ENCODE peak calls at places on chromosomes 6 and 20, in seven cellular contexts. A is sigmoid colon, L is heart left ventricle, G is right lobe of liver, R is A549, I is uterus, F is NB4. M is an unnamed sample.
A peak's percentile ranks its signal among the peaks of the same experiment; 100 is the strongest.

GRCh38 chr20:59073582-59073981 is 31.0 kb upstream of the PRELID3B start:
- DNase-seq in A (no peak), L (no peak), G (no peak), R (no peak), I (no peak), F (no peak), M (no peak)

GRCh38 chr20:31565699-31566331 is 39.3 kb upstream of the ID1 start:
- DNase-seq in A (no peak), L (no peak), G (no peak), R (no peak), I (no peak), F (no peak), M (no peak)

GRCh38 chr6:35128496-35128895 is 12.6 kb downstream of the TCP11 start:
- DNase-seq in A (no peak), L (no peak), G (no peak), R (no peak), I (no peak), F (no peak), M (no peak)

GRCh38 chr6:136926383-136926782 is 4.3 kb downstream of the SLC35D3 start:
- DNase-seq in A (no peak), L (no peak), G (no peak), R (no peak), I (no peak), F (no peak), M (no peak)

GRCh38 chr6:52317841-52318581 is 33.5 kb upstream of the MCM3 start:
- DNase-seq in A (no peak), L (no peak), G (no peak), R (peak; percentile 13), I (no peak), F (peak; percentile 76), M (no peak)

GRCh38 chr6:116218172-116218633 is 35.7 kb downstream of the TSPYL4 start:
- DNase-seq in A (no peak), L (no peak), G (no peak), R (no peak), I (no peak), F (peak; percentile 30), M (no peak)

GRCh38 chr6:5466459-5466858 is 205.1 kb downstream of the FARS2 start:
- DNase-seq in A (no peak), L (no peak), G (no peak), R (no peak), I (no peak), F (no peak), M (no peak)

GRCh38 chr20:35093245-35093884 is 758 bp upstream of the TRPC4AP start:
- DNase-seq in A (no peak), L (no peak), G (no peak), R (peak; percentile 47), I (no peak), F (peak; percentile 89), M (no peak)

GRCh38 chr20:2873747-2874041 is 413 bp downstream of the PTPRA start:
- DNase-seq in A (no peak), L (peak; percentile 82), G (peak; percentile 73), R (peak; percentile 35), I (peak; percentile 46), F (peak; percentile 79), M (peak; percentile 32)

GRCh38 chr20:25364180-25364788 is 26.4 kb downstream of the ABHD12 start:
- DNase-seq in A (no peak), L (no peak), G (no peak), R (no peak), I (no peak), F (no peak), M (no peak)

GRCh38 chr6:151803743-151804142 is 3.7 kb upstream of the ESR1 start:
- DNase-seq in A (no peak), L (no peak), G (no peak), R (no peak), I (no peak), F (no peak), M (no peak)

GRCh38 chr20:58466309-58466708 is 48.9 kb downstream of the APCDD1L start:
- DNase-seq in A (no peak), L (no peak), G (no peak), R (no peak), I (no peak), F (no peak), M (no peak)

DNA sequence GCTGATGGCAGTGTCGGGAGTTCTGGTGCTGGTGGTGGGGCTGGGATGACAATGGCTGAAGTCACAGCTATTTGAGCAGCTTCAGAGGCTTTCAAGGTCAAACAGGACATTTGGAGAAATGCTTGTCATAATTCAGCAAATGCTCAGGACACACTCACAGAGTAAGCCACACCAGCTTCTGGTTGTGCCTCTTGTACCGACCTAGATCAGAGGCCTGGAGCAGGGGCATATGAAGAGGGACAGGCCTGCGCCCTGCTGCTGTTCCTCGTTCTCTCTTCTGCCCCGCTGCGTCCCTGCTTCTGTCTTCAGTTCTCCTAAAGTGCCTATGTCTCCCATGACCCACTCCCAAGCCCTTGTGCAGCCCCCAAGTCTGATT is 893 bp upstream of the PGC start:
- DNase-seq in A (no peak), L (no peak), G (no peak), R (no peak), I (no peak), F (no peak), M (no peak)
- TF ChIP-seq POLR2A in A (no peak), L (no peak), G (no peak), R (no peak), I (no peak), F (no peak), M (no peak)

GRCh38 chr6:30726506-30727413 is 6.6 kb downstream of the TUBB start:
- DNase-seq in A (no peak), L (no peak), G (peak; percentile 22), R (no peak), I (no peak), F (no peak), M (no peak)
- TF ChIP-seq POLR2A in A (no peak), L (no peak), G (no peak), R (no peak), I (no peak), F (no peak), M (no peak)

GRCh38 chr20:33401042-33401921 is at the start of gene CDK5RAP1:
- DNase-seq in A (peak; percentile 92), L (peak; percentile 91), G (peak; percentile 86), R (peak; percentile 79), I (peak; percentile 84), F (peak; percentile 96), M (peak; percentile 89)
- TF ChIP-seq POLR2A in A (peak; percentile 12), L (no peak), G (peak; percentile 38), R (peak; percentile 90), I (no peak), F (peak; percentile 86), M (no peak)

DNA sequence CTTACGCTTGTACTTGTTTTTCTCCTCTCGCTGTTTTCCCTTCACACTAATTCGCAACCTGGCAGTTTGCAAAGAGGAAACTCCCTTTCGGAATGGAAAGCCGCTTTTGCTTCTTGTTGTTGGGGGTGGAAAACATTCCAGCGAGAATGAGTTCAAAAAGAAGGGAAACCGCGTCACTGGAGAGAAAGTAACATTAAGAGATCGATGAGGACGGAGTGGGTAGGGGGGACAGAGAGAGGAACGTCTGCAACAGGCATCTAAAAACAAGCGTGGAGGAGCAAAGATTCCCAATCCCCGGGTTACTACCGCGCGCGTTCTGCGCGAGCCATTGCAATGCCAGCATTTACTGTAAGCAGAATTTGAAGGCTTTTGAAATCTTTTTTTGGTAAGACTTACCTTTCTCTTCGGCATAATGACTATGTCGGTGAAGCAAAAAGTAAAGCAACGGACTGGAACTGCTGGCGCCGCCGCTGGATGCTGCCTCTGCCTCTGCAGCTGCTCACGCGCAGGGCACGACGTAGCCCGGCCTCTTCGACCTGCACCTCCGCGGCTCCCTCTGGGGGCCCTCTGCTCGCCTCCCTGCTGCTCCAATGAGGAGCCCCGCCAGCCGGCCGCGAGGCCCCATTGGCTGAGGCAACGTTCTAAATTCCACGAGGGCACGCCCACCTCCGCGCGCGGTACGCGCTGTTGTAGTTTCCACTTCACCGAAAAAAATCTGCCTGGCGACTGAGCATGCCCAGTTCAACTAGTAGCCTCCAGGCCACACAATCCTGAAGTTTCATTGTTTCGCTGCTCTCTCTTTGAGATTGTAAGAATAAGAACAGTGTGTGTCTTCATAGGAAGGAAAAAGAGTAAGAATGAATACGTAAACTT is at the start of gene HMGN3:
- DNase-seq in A (peak; percentile 98), L (peak; percentile 98), G (peak; percentile 97), R (peak; percentile 69), I (peak; percentile 93), F (peak; percentile 97), M (peak; percentile 96)
- TF ChIP-seq POLR2A in A (peak; percentile 89), L (no peak), G (peak; percentile 84), R (peak; percentile 76), I (peak; percentile 66), F (peak; percentile 89), M (peak; percentile 90)

GRCh38 chr6:129683606-129684322 is 26.2 kb downstream of the ARHGAP18 start:
- DNase-seq in A (peak; percentile 90), L (peak; percentile 82), G (peak; percentile 69), R (peak; percentile 78), I (peak; percentile 65), F (peak; percentile 97), M (peak; percentile 74)
- TF ChIP-seq POLR2A in A (no peak), L (no peak), G (peak; percentile 30), R (no peak), I (no peak), F (no peak), M (peak; percentile 34)

GRCh38 chr6:30647039-30647801 is at the start of gene C6orf136:
- DNase-seq in A (peak; percentile 97), L (peak; percentile 87), G (peak; percentile 96), R (peak; percentile 85), I (peak; percentile 64), F (peak; percentile 96), M (peak; percentile 96)
- TF ChIP-seq POLR2A in A (no peak), L (no peak), G (peak; percentile 57), R (peak; percentile 49), I (peak; percentile 10), F (peak; percentile 70), M (peak; percentile 61)

DNA sequence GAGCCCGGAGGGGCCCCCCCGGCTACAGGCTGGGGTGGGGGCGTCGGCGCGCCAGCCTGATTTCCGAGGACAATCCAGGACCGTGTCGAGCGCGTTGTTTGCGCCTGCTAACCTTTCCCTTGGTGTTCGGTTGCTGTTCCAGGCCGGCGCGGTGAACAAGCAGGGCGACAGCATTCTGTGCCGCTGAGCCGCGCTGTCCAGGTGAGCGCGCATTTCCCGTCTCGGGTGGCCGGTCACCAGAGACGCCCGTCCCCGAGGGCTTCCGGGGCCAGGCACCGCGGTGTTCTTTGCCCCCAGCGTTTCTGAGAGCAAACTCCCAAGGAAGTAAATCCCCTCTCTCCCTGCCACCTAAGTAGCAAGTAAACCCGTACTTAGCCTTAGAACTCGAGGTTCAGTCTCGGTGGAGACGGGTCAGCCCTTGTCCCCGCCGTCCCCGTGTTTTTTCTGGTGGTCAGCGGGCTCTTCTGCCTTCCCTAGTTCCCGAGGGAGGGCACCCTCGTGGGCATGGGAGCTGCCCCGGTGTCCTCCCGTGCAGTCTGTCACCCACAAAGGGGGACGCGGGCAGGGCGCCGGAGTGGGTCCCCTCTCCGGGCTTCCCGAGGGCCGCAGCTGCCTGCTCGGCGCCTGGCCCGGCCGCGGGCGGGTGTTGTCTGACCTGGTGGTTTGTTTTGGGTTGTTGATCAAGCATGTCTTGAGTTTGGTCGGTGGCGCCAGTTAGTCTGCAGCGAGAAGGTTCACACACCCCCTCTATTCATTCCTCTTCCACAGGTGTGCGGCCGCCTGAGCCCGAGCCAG is 1.5 kb downstream of the ID4 start:
- DNase-seq in A (peak; percentile 67), L (peak; percentile 65), G (no peak), R (peak; percentile 4), I (peak; percentile 21), F (no peak), M (peak; percentile 58)
- TF ChIP-seq POLR2A in A (no peak), L (no peak), G (no peak), R (no peak), I (no peak), F (no peak), M (peak; percentile 83)

M was measured in body of pancreas.